ENCODE peak calls at places on chromosomes 4 and X, in five cellular contexts. W, B, F, Y and I are unnamed samples.

GRCh38 chr4:180449395-180449956 is 1793.7 kb upstream of the TENM3 start:
- DNase-seq in W (no peak), B (no peak), F (peak), Y (no peak), I (no peak)

GRCh38 chrX:130793966-130794365 is 109.0 kb downstream of the ENOX2 start:
- DNase-seq in W (no peak), B (no peak), F (peak), Y (no peak), I (no peak)

GRCh38 chr4:66558651-66559050 is 888.4 kb upstream of the EPHA5 start:
- DNase-seq in W (no peak), B (no peak), F (no peak), Y (no peak), I (no peak)

GRCh38 chr4:147428583-147428982 is 52.3 kb upstream of the EDNRA start:
- DNase-seq in W (no peak), B (no peak), F (peak), Y (no peak), I (no peak)

GRCh38 chrX:97547873-97548578 is 664.3 kb downstream of the RPA4 start:
- DNase-seq in W (no peak), B (no peak), F (peak), Y (no peak), I (no peak)

GRCh38 chr4:139035650-139036049 is 20.1 kb downstream of the NOCT start:
- DNase-seq in W (no peak), B (no peak), F (no peak), Y (no peak), I (no peak)

GRCh38 chrX:39758791-39759525 is 338.8 kb downstream of the BCOR start:
- DNase-seq in W (peak), B (no peak), F (no peak), Y (peak), I (no peak)

GRCh38 chr4:112523764-112524505 is 8.0 kb upstream of the NEUROG2 start:
- DNase-seq in W (no peak), B (peak), F (peak), Y (peak), I (peak)

GRCh38 chrX:120251471-120252011 is 929 bp downstream of the ZBTB33 start:
- DNase-seq in W (peak), B (peak), F (peak), Y (peak), I (peak)

GRCh38 chrX:31212856-31213748 is 141.3 kb upstream of the FTHL17 start:
- DNase-seq in W (no peak), B (no peak), F (no peak), Y (no peak), I (no peak)

GRCh38 chrX:31209005-31209612 is 137.3 kb upstream of the FTHL17 start:
- DNase-seq in W (no peak), B (no peak), F (peak), Y (no peak), I (no peak)

GRCh38 chrX:31217111-31217510 is 145.3 kb upstream of the FTHL17 start:
- DNase-seq in W (no peak), B (no peak), F (no peak), Y (no peak), I (no peak)

GRCh38 chrX:31215277-31215815 is 143.5 kb upstream of the FTHL17 start:
- DNase-seq in W (no peak), B (no peak), F (no peak), Y (no peak), I (no peak)

DNA sequence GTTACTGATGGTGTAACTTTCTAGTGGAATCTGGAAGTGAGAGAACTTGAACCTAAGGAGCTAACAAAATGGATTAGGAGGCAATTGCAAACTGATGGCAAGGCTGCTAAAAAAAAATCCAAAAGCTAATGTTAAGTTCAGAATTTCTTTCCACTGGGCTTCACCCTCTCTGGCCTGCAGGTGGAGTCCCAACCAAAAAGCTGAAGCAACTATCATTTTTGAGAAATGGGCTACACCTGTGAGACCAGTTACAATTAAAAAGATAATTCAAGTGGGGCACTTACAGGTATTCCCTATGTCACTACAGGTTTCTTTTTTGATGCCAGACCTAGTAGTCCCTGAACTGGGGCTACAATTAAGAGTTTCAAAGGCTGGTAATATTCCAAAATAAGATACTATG is 142.1 kb upstream of the FTHL17 start:
- DNase-seq in W (no peak), B (peak), F (peak), Y (no peak), I (no peak)
- TF ChIP-seq CTCF in W (peak), B (peak), F (peak), Y (peak), I (peak)

DNA sequence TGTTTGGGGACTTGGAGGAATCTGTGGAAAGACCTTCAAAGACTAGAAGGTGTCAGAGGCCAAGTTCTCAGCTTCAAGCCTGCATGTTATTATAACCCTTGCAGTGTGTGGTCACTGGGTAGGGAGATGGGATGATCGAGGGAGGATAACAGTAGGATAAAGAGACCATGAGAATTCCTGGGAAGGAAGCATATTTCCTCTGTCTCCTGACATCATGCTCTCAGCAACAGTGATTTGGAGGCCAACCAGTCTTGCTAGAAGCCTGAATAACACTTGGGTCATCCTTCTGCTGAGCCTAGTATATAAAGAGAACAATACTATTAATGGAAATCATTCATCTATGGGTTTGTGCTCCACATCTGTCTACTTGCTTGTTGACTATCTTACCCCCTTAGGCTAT is 40.9 kb upstream of the ANXA3 start:
- DNase-seq in W (no peak), B (no peak), F (no peak), Y (no peak), I (no peak)
- TF ChIP-seq CTCF in W (no peak), B (no peak), F (no peak), Y (no peak), I (no peak)

DNA sequence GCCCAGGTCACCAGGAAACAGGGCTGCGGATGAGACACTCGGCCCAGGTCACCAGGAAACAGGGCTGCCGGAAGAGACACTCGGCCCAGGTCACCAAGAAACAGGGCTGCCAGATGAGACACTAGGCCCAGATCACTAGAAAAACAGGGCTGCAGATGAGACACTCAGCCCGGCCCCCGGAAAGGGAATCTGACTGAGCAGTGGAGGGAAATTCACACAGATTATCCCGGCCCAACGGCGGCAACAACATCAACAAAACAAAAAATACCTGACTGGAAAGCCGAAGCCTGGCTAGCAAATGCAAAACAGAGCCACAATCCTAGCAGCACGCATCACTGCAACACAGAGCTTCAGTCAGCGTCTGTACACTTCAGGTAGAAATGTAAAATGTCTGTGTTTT is 20.7 kb downstream of the AFAP1 start:
- DNase-seq in W (no peak), B (no peak), F (no peak), Y (no peak), I (no peak)
- TF ChIP-seq CTCF in W (no peak), B (no peak), F (no peak), Y (no peak), I (no peak)

GRCh38 chr4:15719506-15719905 is 16.6 kb downstream of the BST1 start:
- DNase-seq in W (no peak), B (no peak), F (peak), Y (no peak), I (no peak)

GRCh38 chr4:15717647-15718416 is 15.0 kb downstream of the BST1 start:
- DNase-seq in W (no peak), B (no peak), F (no peak), Y (no peak), I (no peak)

GRCh38 chr4:15717126-15717525 is 14.3 kb downstream of the BST1 start:
- DNase-seq in W (no peak), B (no peak), F (no peak), Y (no peak), I (no peak)

GRCh38 chr4:15718465-15718864 is 15.6 kb downstream of the BST1 start:
- DNase-seq in W (no peak), B (no peak), F (no peak), Y (no peak), I (no peak)

DNA sequence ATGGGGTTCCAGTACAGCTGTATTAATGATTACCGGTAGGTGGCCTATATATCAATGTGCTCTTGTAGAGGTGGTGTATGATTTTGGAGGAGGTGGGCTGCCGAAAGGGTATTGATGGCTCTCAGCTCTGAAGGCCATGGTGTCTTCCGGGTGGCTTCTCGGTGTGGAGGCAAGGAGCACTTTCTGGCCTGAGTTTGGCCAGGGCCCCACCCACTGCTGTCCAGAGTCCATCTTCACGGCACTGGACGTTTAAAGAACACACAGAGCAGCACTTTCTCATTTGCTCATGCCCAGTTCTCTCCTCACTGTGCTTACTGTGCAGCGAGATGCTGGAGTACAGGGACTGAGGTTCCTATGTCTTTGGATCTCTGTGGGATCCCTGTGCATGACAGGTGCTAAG is 16.1 kb downstream of the BST1 start:
- DNase-seq in W (no peak), B (no peak), F (no peak), Y (no peak), I (no peak)
- TF ChIP-seq CTCF in W (no peak), B (no peak), F (no peak), Y (no peak), I (no peak)

GRCh38 chr4:173259310-173259709 is 74.8 kb downstream of the HMGB2 start:
- DNase-seq in W (no peak), B (no peak), F (no peak), Y (no peak), I (no peak)
- TF ChIP-seq CTCF in W (no peak), B (no peak), F (no peak), Y (peak), I (peak)

DNA sequence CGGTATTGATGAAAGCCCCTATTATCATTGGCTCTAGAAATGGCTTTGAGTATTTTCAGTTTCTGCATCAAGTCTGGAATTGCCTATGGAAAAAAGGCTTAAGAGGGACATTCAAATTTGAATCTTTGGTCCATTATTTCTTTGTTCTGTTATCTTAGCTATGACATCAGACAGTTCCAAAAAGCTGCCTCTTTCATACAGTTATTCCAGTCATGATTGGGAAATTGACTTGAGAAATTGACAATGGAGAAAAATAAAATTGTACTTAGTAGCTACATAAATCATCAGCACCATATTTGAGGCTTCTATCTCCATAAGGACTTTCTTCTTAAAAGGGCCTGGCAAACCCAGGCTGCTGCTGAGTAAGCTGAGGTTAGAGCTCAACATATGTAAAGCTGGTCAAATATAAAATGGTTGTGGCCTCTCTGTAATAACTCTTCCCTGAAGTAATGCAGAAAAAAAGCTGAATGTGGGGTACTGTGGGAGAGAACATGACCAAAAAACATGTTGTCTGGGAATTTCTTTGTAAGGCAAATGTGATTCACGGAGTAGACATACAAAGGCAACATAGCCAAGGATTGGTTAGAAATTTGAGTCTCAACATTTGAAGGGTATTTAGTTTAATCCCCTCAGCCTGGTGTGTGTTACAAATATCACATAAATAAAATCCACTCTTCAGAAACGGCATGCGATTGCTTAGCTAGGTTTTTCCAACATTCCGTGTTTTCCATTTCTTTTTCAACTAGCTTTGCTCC is 100.9 kb downstream of the LNX1 start:
- DNase-seq in W (no peak), B (no peak), F (no peak), Y (no peak), I (no peak)
- TF ChIP-seq CTCF in W (no peak), B (no peak), F (no peak), Y (no peak), I (no peak)

GRCh38 chrX:15600071-15600470 is 689 bp downstream of the ACE2 start:
- DNase-seq in W (no peak), B (no peak), F (no peak), Y (no peak), I (no peak)

GRCh38 chrX:15598031-15598430 is 2.7 kb downstream of the ACE2 start:
- DNase-seq in W (no peak), B (no peak), F (no peak), Y (no peak), I (no peak)

GRCh38 chrX:15594371-15594770 is 6.4 kb downstream of the ACE2 start:
- DNase-seq in W (no peak), B (no peak), F (peak), Y (no peak), I (no peak)
- TF ChIP-seq CTCF in W (no peak), B (no peak), F (no peak), Y (peak), I (no peak)

GRCh38 chrX:10756365-10756915 is 136.1 kb upstream of the MID1 start:
- DNase-seq in W (no peak), B (peak), F (peak), Y (no peak), I (no peak)
- TF ChIP-seq CTCF in W (no peak), B (no peak), F (no peak), Y (no peak), I (no peak)